ENCODE peak calls at places on chromosome 17, in four cellular contexts. Z, K, J and S are unnamed samples.

GRCh38 chr17:45990836-45991235 is 8.2 kb upstream of the STH start:
- DNase-seq in Z (no peak), K (no peak), J (no peak), S (no peak)

GRCh38 chr17:58279016-58279671 is 1.6 kb downstream of the MPO start:
- DNase-seq in Z (peak; percentile 84), K (peak; percentile 30), J (peak; percentile 60), S (no peak)

GRCh38 chr17:7438050-7438614 is 1.2 kb upstream of the FGF11 start:
- DNase-seq in Z (no peak), K (no peak), J (peak; percentile 72), S (no peak)

GRCh38 chr17:58960068-58960467 is 146.6 kb downstream of the TRIM37 start:
- DNase-seq in Z (no peak), K (peak; percentile 74), J (peak; percentile 35), S (no peak)

GRCh38 chr17:31297090-31297489 is at the start of gene OMG:
- DNase-seq in Z (no peak), K (no peak), J (no peak), S (no peak)

GRCh38 chr17:76009969-76010661 is 9.5 kb downstream of the CDK3 start:
- DNase-seq in Z (no peak), K (no peak), J (no peak), S (no peak)

GRCh38 chr17:2710804-2711607 is 558 bp downstream of the CLUH start:
- DNase-seq in Z (peak; percentile 71), K (no peak), J (no peak), S (no peak)

GRCh38 chr17:7549401-7550055 is 670 bp downstream of the TNFSF12 start:
- DNase-seq in Z (peak; percentile 66), K (no peak), J (peak; percentile 45), S (no peak)

GRCh38 chr17:42720996-42721583 is 23.8 kb downstream of the EZH1 start:
- DNase-seq in Z (no peak), K (peak; percentile 71), J (no peak), S (no peak)

GRCh38 chr17:31174215-31174614 is 79.4 kb downstream of the NF1 start:
- DNase-seq in Z (no peak), K (no peak), J (no peak), S (no peak)

GRCh38 chr17:28896491-28896883 is 1.0 kb downstream of the FLOT2 start:
- DNase-seq in Z (no peak), K (no peak), J (no peak), S (no peak)

GRCh38 chr17:28898261-28898955 is 875 bp upstream of the FLOT2 start:
- DNase-seq in Z (no peak), K (no peak), J (no peak), S (no peak)

GRCh38 chr17:28896884-28897768 is at the start of gene FLOT2:
- DNase-seq in Z (peak; percentile 87), K (peak; percentile 30), J (peak; percentile 86), S (peak; percentile 54)

GRCh38 chr17:28899212-28899815 is 1.8 kb upstream of the FLOT2 start:
- DNase-seq in Z (no peak), K (no peak), J (no peak), S (no peak)

DNA sequence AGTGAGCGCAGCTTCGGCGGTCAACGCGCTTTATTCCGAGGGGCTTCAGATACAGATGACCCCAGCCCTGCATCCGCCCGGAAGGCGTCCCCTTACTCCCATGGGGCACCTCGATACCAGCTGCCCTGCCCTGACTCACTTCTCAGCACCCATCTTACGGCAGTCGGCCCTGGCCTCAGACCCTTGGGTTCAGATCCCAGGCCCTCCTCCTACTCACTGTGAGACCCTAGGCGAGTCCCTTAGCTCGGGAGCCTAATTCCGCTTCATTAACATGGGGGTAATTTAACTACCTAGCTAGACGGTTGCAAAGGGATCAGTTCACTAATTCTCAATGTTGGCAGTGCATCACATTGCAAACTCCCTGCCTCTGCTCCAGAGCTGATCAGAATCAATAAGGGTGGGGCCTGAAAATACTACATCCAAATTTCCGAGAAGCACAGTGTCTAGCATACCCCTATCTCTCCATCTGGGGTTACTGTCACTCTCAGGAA is 281 bp upstream of the FLOT2 start:
- DNase-seq in Z (peak; percentile 79), K (no peak), J (no peak), S (no peak)
- H3K4me1 ChIP-seq in Z (no peaks in the 10 kb centered on the region), K (peaks cover 9% of the 10 kb centered on the region), J (peaks cover 49% of the 10 kb centered on the region), S (peaks cover 45% of the 10 kb centered on the region)

GRCh38 chr17:48596000-48596734 is 2.6 kb upstream of the HOXB5 start:
- DNase-seq in Z (no peak), K (peak; percentile 53), J (no peak), S (no peak)

GRCh38 chr17:48598727-48599126 is 5.1 kb upstream of the HOXB5 start:
- DNase-seq in Z (no peak), K (no peak), J (no peak), S (no peak)

GRCh38 chr17:48597775-48598631 is 4.4 kb upstream of the HOXB5 start:
- DNase-seq in Z (peak; percentile 93), K (peak; percentile 88), J (no peak), S (no peak)

GRCh38 chr17:48596735-48597491 is 3.3 kb upstream of the HOXB5 start:
- DNase-seq in Z (peak; percentile 75), K (peak; percentile 89), J (no peak), S (no peak)

GRCh38 chr17:48597492-48597774 is 3.9 kb upstream of the HOXB5 start:
- DNase-seq in Z (no peak), K (no peak), J (no peak), S (no peak)
- H3K27me3 ChIP-seq in Z (no peaks in the 10 kb centered on the region), K (no peaks in the 10 kb centered on the region), J (no peaks in the 10 kb centered on the region), S (peaks cover 73% of the 10 kb centered on the region)

GRCh38 chr17:15912416-15912955 is 32.4 kb upstream of the ADORA2B start:
- DNase-seq in Z (no peak), K (no peak), J (no peak), S (no peak)

GRCh38 chr17:15908378-15908777 is 36.6 kb upstream of the ADORA2B start:
- DNase-seq in Z (no peak), K (no peak), J (no peak), S (no peak)

GRCh38 chr17:15907290-15907689 is 37.6 kb upstream of the ADORA2B start:
- DNase-seq in Z (no peak), K (no peak), J (no peak), S (no peak)

GRCh38 chr17:15910791-15911190 is 34.1 kb upstream of the ADORA2B start:
- DNase-seq in Z (no peak), K (peak; percentile 36), J (no peak), S (no peak)

DNA sequence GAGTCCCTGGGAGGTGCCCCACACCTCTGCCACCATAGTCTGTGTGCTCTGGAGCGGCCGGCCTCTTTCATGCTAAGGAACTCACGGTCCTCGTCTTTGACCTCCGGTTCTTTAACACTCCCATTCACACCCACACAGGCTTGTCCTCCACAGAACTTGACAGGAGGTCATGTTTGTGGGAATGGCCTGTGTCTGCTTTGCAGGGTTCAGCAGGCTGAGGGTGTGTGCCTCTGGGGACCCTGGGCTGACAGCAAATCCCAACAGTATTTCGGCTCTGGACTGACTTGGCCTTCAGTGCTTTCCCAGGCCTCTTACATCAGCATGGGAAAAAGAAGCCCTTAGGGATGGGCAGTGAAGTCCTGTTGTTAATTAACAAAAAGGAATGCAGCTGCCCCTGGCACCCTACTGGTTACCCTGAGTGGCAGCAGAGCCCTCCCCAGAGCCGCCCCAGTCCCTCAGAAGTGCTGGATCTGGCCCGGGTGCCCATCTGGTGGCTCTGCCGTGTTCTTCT is 35.4 kb upstream of the ADORA2B start:
- DNase-seq in Z (no peak), K (no peak), J (no peak), S (no peak)
- H3K4me3 ChIP-seq in Z (no peak overlapping the region), K (no peak overlapping the region), J (no peak overlapping the region), S (no peak overlapping the region)

GRCh38 chr17:10022416-10022815 is 117.3 kb upstream of the RCVRN start:
- DNase-seq in Z (no peak), K (no peak), J (no peak), S (no peak)

GRCh38 chr17:10029129-10029528 is 124.1 kb upstream of the RCVRN start:
- DNase-seq in Z (no peak), K (no peak), J (no peak), S (no peak)

GRCh38 chr17:10025224-10025623 is 120.2 kb upstream of the RCVRN start:
- DNase-seq in Z (no peak), K (no peak), J (no peak), S (no peak)

GRCh38 chr17:10025976-10026785 is 121.1 kb upstream of the RCVRN start:
- DNase-seq in Z (no peak), K (no peak), J (no peak), S (no peak)

GRCh38 chr17:10026786-10027046 is 121.6 kb upstream of the RCVRN start:
- DNase-seq in Z (no peak), K (no peak), J (no peak), S (no peak)
- H3K4me1 ChIP-seq in Z (no peaks in the 10 kb centered on the region), K (no peaks in the 10 kb centered on the region), J (peaks cover 15% of the 10 kb centered on the region), S (no peaks in the 10 kb centered on the region)

GRCh38 chr17:67658265-67658664 is 59.5 kb upstream of the NOL11 start:
- DNase-seq in Z (no peak), K (no peak), J (no peak), S (no peak)
- H3K27me3 ChIP-seq in Z (no peaks in the 10 kb centered on the region), K (no peaks in the 10 kb centered on the region), J (no peaks in the 10 kb centered on the region), S (no peaks in the 10 kb centered on the region)

GRCh38 chr17:78974635-78975591 is 4.8 kb downstream of the LGALS3BP start:
- DNase-seq in Z (peak; percentile 93), K (peak; percentile 84), J (peak; percentile 90), S (no peak)

GRCh38 chr17:78979780-78980623 is at the start of gene LGALS3BP:
- DNase-seq in Z (peak; percentile 90), K (peak; percentile 78), J (peak; percentile 71), S (peak; percentile 2)

GRCh38 chr17:78977681-78977943 is 2.1 kb downstream of the LGALS3BP start:
- DNase-seq in Z (no peak), K (no peak), J (no peak), S (no peak)

GRCh38 chr17:78977992-78978973 is 1.4 kb downstream of the LGALS3BP start:
- DNase-seq in Z (no peak), K (no peak), J (no peak), S (no peak)

DNA sequence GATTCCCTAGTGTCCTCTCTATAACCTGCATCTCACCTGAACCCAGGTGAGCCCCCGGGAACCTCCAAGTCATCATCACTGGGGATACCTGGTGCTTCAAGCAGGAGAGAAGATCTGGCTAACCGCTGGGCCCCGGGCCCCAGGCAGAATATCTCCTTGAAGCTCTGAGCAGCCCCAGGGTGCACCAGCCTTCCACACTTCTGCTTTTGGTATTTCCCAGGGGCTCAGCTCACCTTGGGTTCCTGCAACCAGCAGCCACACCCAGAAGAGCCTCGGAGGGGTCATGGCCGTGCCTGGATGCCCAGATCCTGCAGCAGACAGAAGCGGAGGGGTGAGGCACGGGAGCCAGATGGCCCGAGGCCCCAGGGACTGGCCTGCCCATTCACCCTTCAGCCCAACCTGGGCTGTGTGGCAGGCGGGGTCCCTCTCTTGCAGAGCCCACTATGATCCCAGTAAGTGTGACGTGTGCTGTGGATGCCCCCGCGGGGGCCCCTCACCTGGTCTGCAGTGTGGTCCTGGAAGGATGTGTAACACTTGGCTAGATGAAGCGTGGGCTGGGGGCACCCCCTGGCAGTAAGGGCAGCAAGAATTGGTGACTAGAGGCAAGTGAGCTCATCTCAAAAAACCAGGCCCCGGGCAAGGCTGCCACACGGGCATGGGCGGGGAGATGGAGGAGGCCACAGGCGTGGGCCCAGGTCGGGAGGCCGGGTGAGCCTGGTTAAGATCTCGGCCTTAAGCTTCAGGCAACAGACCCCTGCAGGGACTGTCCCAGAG is 2.6 kb downstream of the LGALS3BP start:
- DNase-seq in Z (no peak), K (no peak), J (no peak), S (no peak)
- H3K4me3 ChIP-seq in Z (no peak overlapping the region), K (no peak overlapping the region), J (no peak overlapping the region), S (no peak overlapping the region)

DNA sequence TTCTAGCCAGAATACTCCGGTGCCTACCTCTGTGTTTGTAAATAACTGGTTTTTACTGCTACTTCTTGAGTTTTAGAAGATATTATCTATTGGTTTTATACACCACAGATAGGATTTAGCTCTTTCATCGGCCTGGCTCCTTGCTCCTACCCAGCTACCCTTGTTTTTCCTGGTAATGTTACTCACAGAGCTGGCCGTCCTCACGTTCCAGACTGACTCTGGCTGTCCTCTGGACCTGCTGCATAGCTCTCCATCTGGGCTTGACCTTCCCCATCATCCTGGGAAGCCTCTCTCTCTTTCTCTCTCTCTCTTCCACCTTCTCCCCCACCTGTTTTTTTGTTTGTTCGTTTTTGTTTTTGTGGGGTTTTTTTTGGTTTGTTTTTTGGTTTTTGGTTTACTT is 51.5 kb downstream of the MPRIP start:
- DNase-seq in Z (no peak), K (no peak), J (no peak), S (no peak)
- H3K4me1 ChIP-seq in Z (no peaks in the 10 kb centered on the region), K (peaks cover 29% of the 10 kb centered on the region), J (peaks cover 66% of the 10 kb centered on the region), S (peaks cover 2% of the 10 kb centered on the region)